ENCODE peak calls at places on chromosomes 4 and X, in six cellular contexts. One of them, this sample, is unnamed. For H3K4me1, the result is how much of the 10 kb centered on the place peaks cover.

GRCh38 chr4:146381263-146381872 is 140.4 kb downstream of the SLC10A7 start:
- DNase-seq in gastrocnemius medialis: no peak
- DNase-seq in A549: no peak
- DNase-seq in esophagus squamous epithelium: no peak
- DNase-seq in neural progenitor cell: no peak
- DNase-seq in GM23338: peak
- DNase-seq in this sample: no peak

GRCh38 chr4:183721207-183722081 is 62.4 kb downstream of the TRAPPC11 start:
- DNase-seq in gastrocnemius medialis: no peak
- DNase-seq in A549: peak
- DNase-seq in esophagus squamous epithelium: no peak
- DNase-seq in neural progenitor cell: peak
- DNase-seq in GM23338: peak
- DNase-seq in this sample: no peak

GRCh38 chr4:39616651-39617050 is 22.0 kb downstream of the SMIM14 start:
- DNase-seq in gastrocnemius medialis: no peak
- DNase-seq in A549: no peak
- DNase-seq in esophagus squamous epithelium: no peak
- DNase-seq in neural progenitor cell: no peak
- DNase-seq in GM23338: no peak
- DNase-seq in this sample: no peak

GRCh38 chr4:74547042-74547441 is 102.1 kb downstream of the AREG start:
- DNase-seq in gastrocnemius medialis: no peak
- DNase-seq in A549: no peak
- DNase-seq in esophagus squamous epithelium: no peak
- DNase-seq in neural progenitor cell: no peak
- DNase-seq in GM23338: no peak
- DNase-seq in this sample: no peak

GRCh38 chrX:122567911-122568310 is 616.2 kb upstream of the GRIA3 start:
- DNase-seq in gastrocnemius medialis: no peak
- DNase-seq in A549: no peak
- DNase-seq in esophagus squamous epithelium: no peak
- DNase-seq in neural progenitor cell: no peak
- DNase-seq in GM23338: no peak
- DNase-seq in this sample: no peak

GRCh38 chr4:92303621-92304027 is at the start of gene GRID2:
- DNase-seq in gastrocnemius medialis: no peak
- DNase-seq in A549: peak
- DNase-seq in esophagus squamous epithelium: no peak
- DNase-seq in neural progenitor cell: peak
- DNase-seq in GM23338: peak
- DNase-seq in this sample: no peak

GRCh38 chrX:45240334-45240733 is 39.7 kb upstream of the DIPK2B start:
- DNase-seq in gastrocnemius medialis: no peak
- DNase-seq in A549: no peak
- DNase-seq in esophagus squamous epithelium: no peak
- DNase-seq in neural progenitor cell: no peak
- DNase-seq in GM23338: peak
- DNase-seq in this sample: no peak

GRCh38 chr4:169293343-169294176 is 22.8 kb upstream of the SH3RF1 start:
- DNase-seq in gastrocnemius medialis: no peak
- DNase-seq in A549: no peak
- DNase-seq in esophagus squamous epithelium: no peak
- DNase-seq in neural progenitor cell: no peak
- DNase-seq in GM23338: no peak
- DNase-seq in this sample: no peak

GRCh38 chr4:114208747-114209146 is 229.3 kb upstream of the ARSJ start:
- DNase-seq in gastrocnemius medialis: no peak
- DNase-seq in A549: no peak
- DNase-seq in esophagus squamous epithelium: no peak
- DNase-seq in neural progenitor cell: no peak
- DNase-seq in GM23338: no peak
- DNase-seq in this sample: no peak

GRCh38 chr4:114598191-114599121 is at the start of gene UGT8:
- DNase-seq in gastrocnemius medialis: no peak
- DNase-seq in A549: no peak
- DNase-seq in esophagus squamous epithelium: peak
- DNase-seq in neural progenitor cell: peak
- DNase-seq in GM23338: peak
- DNase-seq in this sample: no peak

GRCh38 chr4:4358093-4358840 is 28.6 kb upstream of the NSG1 start:
- DNase-seq in gastrocnemius medialis: no peak
- DNase-seq in A549: no peak
- DNase-seq in esophagus squamous epithelium: no peak
- DNase-seq in neural progenitor cell: peak
- DNase-seq in GM23338: peak
- DNase-seq in this sample: no peak

GRCh38 chr4:40749717-40750460 is at the start of gene NSUN7:
- DNase-seq in gastrocnemius medialis: no peak
- DNase-seq in A549: peak
- DNase-seq in esophagus squamous epithelium: no peak
- DNase-seq in neural progenitor cell: peak
- DNase-seq in GM23338: peak
- DNase-seq in this sample: no peak

GRCh38 chr4:24489870-24490269 is 94.5 kb downstream of the DHX15 start:
- DNase-seq in gastrocnemius medialis: peak
- DNase-seq in A549: no peak
- DNase-seq in esophagus squamous epithelium: no peak
- DNase-seq in neural progenitor cell: no peak
- DNase-seq in GM23338: no peak
- DNase-seq in this sample: no peak

GRCh38 chr4:6446538-6447451 is 25.6 kb downstream of the PPP2R2C start:
- DNase-seq in gastrocnemius medialis: no peak
- DNase-seq in A549: no peak
- DNase-seq in esophagus squamous epithelium: no peak
- DNase-seq in neural progenitor cell: peak
- DNase-seq in GM23338: no peak
- DNase-seq in this sample: no peak

GRCh38 chrX:96752776-96753175 is 68.1 kb downstream of the DIAPH2 start:
- DNase-seq in gastrocnemius medialis: no peak
- DNase-seq in A549: no peak
- DNase-seq in esophagus squamous epithelium: no peak
- DNase-seq in neural progenitor cell: no peak
- DNase-seq in GM23338: no peak
- DNase-seq in this sample: no peak

GRCh38 chrX:9656277-9656676 is 109.4 kb downstream of the GPR143 start:
- DNase-seq in gastrocnemius medialis: peak
- DNase-seq in A549: no peak
- DNase-seq in esophagus squamous epithelium: no peak
- DNase-seq in neural progenitor cell: no peak
- DNase-seq in GM23338: no peak
- DNase-seq in this sample: no peak

GRCh38 chr4:128566688-128567087 is 242.8 kb upstream of the JADE1 start:
- DNase-seq in gastrocnemius medialis: no peak
- DNase-seq in A549: no peak
- DNase-seq in esophagus squamous epithelium: no peak
- DNase-seq in neural progenitor cell: no peak
- DNase-seq in GM23338: no peak
- DNase-seq in this sample: no peak

GRCh38 chr4:113325876-113326615 is 276.6 kb downstream of the ANK2 start:
- DNase-seq in gastrocnemius medialis: no peak
- DNase-seq in A549: no peak
- DNase-seq in esophagus squamous epithelium: no peak
- DNase-seq in neural progenitor cell: no peak
- DNase-seq in GM23338: no peak
- DNase-seq in this sample: no peak

GRCh38 chr4:17492876-17493275 is 19.0 kb downstream of the QDPR start:
- DNase-seq in gastrocnemius medialis: no peak
- DNase-seq in A549: no peak
- DNase-seq in esophagus squamous epithelium: no peak
- DNase-seq in neural progenitor cell: no peak
- DNase-seq in GM23338: no peak
- DNase-seq in this sample: no peak

GRCh38 chrX:49185062-49185394 is 1.1 kb downstream of the PRICKLE3 start:
- DNase-seq in gastrocnemius medialis: no peak
- DNase-seq in A549: no peak
- DNase-seq in esophagus squamous epithelium: no peak
- DNase-seq in neural progenitor cell: no peak
- DNase-seq in GM23338: peak
- DNase-seq in this sample: no peak

GRCh38 chrX:78513996-78514745 is 145.0 kb downstream of the RTL3 start:
- DNase-seq in gastrocnemius medialis: no peak
- DNase-seq in A549: no peak
- DNase-seq in esophagus squamous epithelium: no peak
- DNase-seq in neural progenitor cell: peak
- DNase-seq in GM23338: peak
- DNase-seq in this sample: no peak

GRCh38 chrX:130108647-130109428 is 1.5 kb downstream of the ELF4 start:
- DNase-seq in gastrocnemius medialis: no peak
- DNase-seq in A549: peak
- DNase-seq in esophagus squamous epithelium: no peak
- DNase-seq in neural progenitor cell: no peak
- DNase-seq in GM23338: no peak
- DNase-seq in this sample: no peak

GRCh38 chrX:53257670-53258423 is 23.5 kb downstream of the IQSEC2 start:
- DNase-seq in gastrocnemius medialis: no peak
- DNase-seq in A549: no peak
- DNase-seq in esophagus squamous epithelium: no peak
- DNase-seq in neural progenitor cell: no peak
- DNase-seq in GM23338: no peak
- DNase-seq in this sample: no peak

GRCh38 chr4:31086771-31087330 is 366.7 kb downstream of the PCDH7 start:
- DNase-seq in gastrocnemius medialis: no peak
- DNase-seq in A549: no peak
- DNase-seq in esophagus squamous epithelium: no peak
- DNase-seq in neural progenitor cell: no peak
- DNase-seq in GM23338: no peak
- DNase-seq in this sample: no peak
- H3K4me1 ChIP-seq in gastrocnemius medialis: under half
- H3K4me1 ChIP-seq in A549: under half
- H3K4me1 ChIP-seq in esophagus squamous epithelium: under half
- H3K4me1 ChIP-seq in neural progenitor cell: under half
- H3K4me1 ChIP-seq in GM23338: under half
- H3K4me1 ChIP-seq in this sample: half or more

DNA sequence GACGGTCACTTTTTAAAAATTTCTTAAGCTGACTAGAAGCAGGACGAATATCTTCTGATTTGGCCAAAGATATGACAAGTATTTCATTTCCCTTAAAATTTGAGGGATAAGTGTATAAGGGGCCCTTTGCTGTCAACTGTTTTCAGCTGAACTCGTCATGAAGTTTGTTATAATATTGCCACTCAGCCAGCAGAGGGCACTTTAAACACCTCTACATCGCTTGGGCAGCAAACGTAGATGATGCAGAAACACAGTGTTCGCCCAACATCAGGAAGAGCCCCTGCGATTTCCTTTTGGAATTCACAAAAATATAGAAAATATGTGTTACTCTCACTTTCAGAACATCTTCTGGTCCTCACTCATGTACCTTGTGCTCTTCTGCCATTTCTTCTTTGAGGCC is 435.7 kb upstream of the FMR1 start:
- DNase-seq in gastrocnemius medialis: no peak
- DNase-seq in A549: no peak
- DNase-seq in esophagus squamous epithelium: no peak
- DNase-seq in neural progenitor cell: peak
- DNase-seq in GM23338: peak
- DNase-seq in this sample: no peak
- TF ChIP-seq CTCF in gastrocnemius medialis: no peak
- TF ChIP-seq CTCF in A549: peak
- TF ChIP-seq CTCF in esophagus squamous epithelium: no peak
- TF ChIP-seq CTCF in neural progenitor cell: peak
- TF ChIP-seq CTCF in GM23338: peak
- TF ChIP-seq CTCF in this sample: no peak

GRCh38 chr4:81164623-81165416 is 50.2 kb downstream of the PRKG2 start:
- DNase-seq in gastrocnemius medialis: no peak
- DNase-seq in A549: peak
- DNase-seq in esophagus squamous epithelium: no peak
- DNase-seq in neural progenitor cell: no peak
- DNase-seq in GM23338: no peak
- DNase-seq in this sample: no peak

GRCh38 chr4:81166431-81166830 is 48.6 kb downstream of the PRKG2 start:
- DNase-seq in gastrocnemius medialis: no peak
- DNase-seq in A549: no peak
- DNase-seq in esophagus squamous epithelium: no peak
- DNase-seq in neural progenitor cell: no peak
- DNase-seq in GM23338: no peak
- DNase-seq in this sample: no peak

GRCh38 chr4:81164126-81164525 is 50.9 kb downstream of the PRKG2 start:
- DNase-seq in gastrocnemius medialis: no peak
- DNase-seq in A549: no peak
- DNase-seq in esophagus squamous epithelium: no peak
- DNase-seq in neural progenitor cell: no peak
- DNase-seq in GM23338: no peak
- DNase-seq in this sample: no peak

GRCh38 chr4:81165853-81166430 is 49.1 kb downstream of the PRKG2 start:
- DNase-seq in gastrocnemius medialis: no peak
- DNase-seq in A549: no peak
- DNase-seq in esophagus squamous epithelium: no peak
- DNase-seq in neural progenitor cell: no peak
- DNase-seq in GM23338: no peak
- DNase-seq in this sample: no peak

DNA sequence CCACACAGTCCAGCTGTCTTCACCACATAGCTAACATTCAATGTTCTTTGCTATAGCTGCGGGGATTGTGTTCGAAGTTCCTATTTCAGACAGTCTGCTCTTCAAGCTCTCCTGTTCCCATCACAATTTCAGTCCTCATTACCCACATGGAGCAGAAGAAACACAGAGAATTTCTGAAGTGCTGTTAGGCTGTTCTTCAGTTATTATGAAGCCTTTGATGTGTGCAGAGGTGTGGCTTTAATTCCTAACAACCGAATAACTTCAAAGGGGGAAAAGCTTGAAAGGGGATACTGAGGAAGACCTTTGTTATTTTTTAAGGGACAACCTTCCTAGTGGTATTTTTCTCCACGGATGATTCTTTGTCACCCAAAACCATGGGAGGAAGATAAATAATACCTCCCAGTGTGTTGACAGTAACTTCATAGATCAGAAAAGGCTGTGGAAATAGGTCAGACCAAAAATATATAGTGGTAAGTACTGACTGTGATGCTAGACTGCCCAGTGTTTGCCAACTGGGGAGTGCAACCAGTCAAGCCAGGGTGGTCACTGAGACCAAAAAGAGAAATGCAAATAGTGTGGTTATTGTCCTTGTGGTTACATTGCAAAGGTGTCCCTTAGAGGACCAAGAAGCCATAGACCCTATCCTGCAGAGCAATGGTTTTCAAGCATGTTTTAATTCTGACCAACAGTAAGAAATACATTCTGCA is 52.1 kb downstream of the PRKG2 start:
- DNase-seq in gastrocnemius medialis: no peak
- DNase-seq in A549: no peak
- DNase-seq in esophagus squamous epithelium: no peak
- DNase-seq in neural progenitor cell: no peak
- DNase-seq in GM23338: no peak
- DNase-seq in this sample: no peak
- H3K4me1 ChIP-seq in gastrocnemius medialis: under half
- H3K4me1 ChIP-seq in A549: under half
- H3K4me1 ChIP-seq in esophagus squamous epithelium: under half
- H3K4me1 ChIP-seq in neural progenitor cell: under half
- H3K4me1 ChIP-seq in GM23338: under half
- H3K4me1 ChIP-seq in this sample: under half

DNA sequence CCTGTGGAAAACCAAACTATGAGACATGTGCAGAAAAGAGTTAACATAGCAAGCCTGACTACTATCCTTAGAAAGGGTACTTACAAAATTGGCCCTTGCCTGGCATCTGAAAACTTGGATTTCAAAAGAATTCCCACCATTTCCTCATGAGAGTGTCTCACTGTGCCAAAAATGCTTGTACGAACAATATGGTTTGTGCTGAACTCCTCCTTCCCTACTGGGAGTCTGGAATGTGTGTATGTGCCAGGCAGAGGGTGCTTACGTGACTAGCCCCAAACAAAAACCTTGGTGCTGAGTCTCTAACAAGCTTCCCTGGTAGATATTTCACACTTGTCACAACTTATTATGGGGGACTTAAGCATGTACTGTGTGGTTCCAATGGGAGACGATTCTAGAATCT is 81.7 kb upstream of the GIMD1 start:
- DNase-seq in gastrocnemius medialis: no peak
- DNase-seq in A549: no peak
- DNase-seq in esophagus squamous epithelium: no peak
- DNase-seq in neural progenitor cell: no peak
- DNase-seq in GM23338: no peak
- DNase-seq in this sample: no peak
- TF ChIP-seq CTCF in gastrocnemius medialis: no peak
- TF ChIP-seq CTCF in A549: no peak
- TF ChIP-seq CTCF in esophagus squamous epithelium: no peak
- TF ChIP-seq CTCF in neural progenitor cell: no peak
- TF ChIP-seq CTCF in GM23338: no peak
- TF ChIP-seq CTCF in this sample: no peak

This sample was measured in ascending aorta.